ENCODE peak calls at places on chromosomes 7 and 10, in eight cellular contexts. W is substantia nigra, N is HFFc6, Y is heart right ventricle, H is endodermal cell, A is EL, E is GM12891, G is cardiac fibroblast. M is an unnamed sample.

GRCh38 chr10:69241575-69241974 is 21.4 kb downstream of the HKDC1 start:
- DNase-seq in W (no peak), N (peak), Y (no peak), H (no peak), A (peak), E (no peak), G (peak), M (no peak)

GRCh38 chr10:62817763-62818425 is 1.7 kb upstream of the EGR2 start:
- DNase-seq in W (no peak), N (peak), Y (peak), H (peak), A (peak), E (peak), G (peak), M (peak)

GRCh38 chr7:155824195-155824915 is 12.1 kb upstream of the SHH start:
- DNase-seq in W (no peak), N (no peak), Y (no peak), H (no peak), A (peak), E (no peak), G (peak), M (no peak)

GRCh38 chr10:119425881-119426170 is 116.7 kb downstream of the RGS10 start:
- DNase-seq in W (no peak), N (no peak), Y (no peak), H (no peak), A (no peak), E (no peak), G (no peak), M (no peak)

GRCh38 chr7:2445047-2445446 is 31.2 kb downstream of the GRIFIN start:
- DNase-seq in W (no peak), N (no peak), Y (no peak), H (no peak), A (no peak), E (no peak), G (peak), M (no peak)

GRCh38 chr10:101032637-101033201 is 1.7 kb downstream of the SFXN3 start:
- DNase-seq in W (peak), N (peak), Y (peak), H (no peak), A (peak), E (no peak), G (peak), M (peak)

GRCh38 chr10:131843089-131843595 is 57.7 kb upstream of the PPP2R2D start:
- DNase-seq in W (no peak), N (no peak), Y (no peak), H (peak), A (no peak), E (no peak), G (no peak), M (no peak)

GRCh38 chr10:59323831-59324401 is 38.4 kb downstream of the FAM13C start:
- DNase-seq in W (no peak), N (no peak), Y (no peak), H (no peak), A (no peak), E (no peak), G (no peak), M (no peak)